ENCODE peak calls at places on chromosomes 6 and 20, in five cellular contexts. G, X, P, A and T are unnamed samples.

GRCh38 chr6:88059221-88059620 is 11.6 kb downstream of the SPACA1 start:
- DNase-seq in G (no peak), X (no peak), P (no peak), A (no peak), T (no peak)

GRCh38 chr6:20661721-20662120 is 127.5 kb downstream of the CDKAL1 start:
- DNase-seq in G (no peak), X (no peak), P (no peak), A (no peak), T (no peak)

GRCh38 chr6:85864453-85865401 is 222.0 kb upstream of the SYNCRIP start:
- DNase-seq in G (no peak), X (no peak), P (no peak), A (no peak), T (no peak)

GRCh38 chr20:59820204-59821041 is 113.0 kb downstream of the SYCP2 start:
- DNase-seq in G (no peak), X (peak; percentile 54), P (no peak), A (no peak), T (peak; percentile 29)

GRCh38 chr6:144033816-144034540 is 25.9 kb upstream of the PLAGL1 start:
- DNase-seq in G (no peak), X (no peak), P (no peak), A (no peak), T (no peak)

GRCh38 chr20:62269871-62270270 is 31.6 kb downstream of the OSBPL2 start:
- DNase-seq in G (no peak), X (peak; percentile 86), P (no peak), A (no peak), T (no peak)

GRCh38 chr6:130322673-130323268 is 43.0 kb upstream of the TMEM200A start:
- DNase-seq in G (peak; percentile 57), X (peak; percentile 48), P (peak; percentile 46), A (no peak), T (no peak)

GRCh38 chr6:7900621-7901020 is 10.0 kb downstream of the TXNDC5 start:
- DNase-seq in G (no peak), X (no peak), P (no peak), A (no peak), T (no peak)

GRCh38 chr6:54916858-54917257 is 70.3 kb downstream of the FAM83B start:
- DNase-seq in G (no peak), X (no peak), P (no peak), A (no peak), T (no peak)

GRCh38 chr20:4883546-4883945 is 117.8 kb downstream of the SLC23A2 start:
- DNase-seq in G (no peak), X (no peak), P (no peak), A (no peak), T (no peak)

GRCh38 chr6:11604215-11604614 is 66.7 kb downstream of the TMEM170B start:
- DNase-seq in G (no peak), X (no peak), P (no peak), A (no peak), T (no peak)

GRCh38 chr6:45423111-45423900 is 45.6 kb upstream of the SUPT3H start:
- DNase-seq in G (no peak), X (peak; percentile 65), P (no peak), A (peak; percentile 63), T (peak; percentile 89)

GRCh38 chr6:45422541-45423110 is 44.9 kb upstream of the SUPT3H start:
- DNase-seq in G (peak; percentile 56), X (peak; percentile 62), P (peak; percentile 70), A (peak; percentile 61), T (peak; percentile 90)

GRCh38 chr6:45420083-45420908 is 42.6 kb upstream of the SUPT3H start:
- DNase-seq in G (peak; percentile 60), X (peak; percentile 36), P (peak; percentile 57), A (peak; percentile 47), T (peak; percentile 33)

GRCh38 chr6:45420909-45421699 is 43.4 kb upstream of the SUPT3H start:
- DNase-seq in G (no peak), X (no peak), P (no peak), A (no peak), T (no peak)

DNA sequence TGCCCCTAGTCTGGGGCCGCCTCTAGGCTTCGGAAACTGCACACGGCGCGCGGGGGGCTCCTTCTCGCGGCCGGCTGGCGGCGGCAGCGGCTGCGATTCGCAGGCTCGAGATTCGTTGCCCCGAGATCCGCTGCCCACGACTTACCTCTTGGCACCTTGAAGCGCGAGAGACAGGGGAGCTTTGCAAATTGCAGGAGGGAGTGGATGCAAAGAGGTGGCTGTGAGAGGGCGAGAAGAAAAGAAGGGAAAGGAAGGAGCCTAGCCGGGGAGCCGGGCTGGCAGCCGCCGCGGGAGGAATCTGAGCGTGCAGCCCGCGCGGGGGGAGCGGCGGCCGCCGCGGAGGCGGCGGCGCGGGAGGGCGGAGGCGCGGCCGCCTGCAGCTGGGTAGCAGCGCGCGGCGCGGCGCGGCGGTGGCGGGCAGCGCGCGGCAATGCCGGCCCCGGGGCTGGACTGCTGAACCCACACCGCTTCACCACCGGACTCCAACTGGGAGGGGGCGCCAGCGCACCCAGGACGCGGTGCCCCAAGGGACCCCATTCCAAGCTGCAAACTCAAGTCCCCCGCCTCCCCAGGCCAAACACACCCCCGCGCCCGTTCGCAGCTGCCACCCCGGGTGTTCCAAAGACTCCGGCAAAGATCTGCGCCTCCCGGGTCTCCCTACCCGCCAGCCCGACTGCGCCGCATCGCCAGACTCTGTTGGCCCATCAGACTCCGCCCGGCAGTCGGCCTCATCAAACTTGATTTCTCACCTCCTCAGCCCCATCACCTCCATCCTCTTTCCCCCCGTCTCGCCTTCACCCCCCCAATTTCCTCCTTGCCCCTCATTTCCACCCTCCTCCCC is 44.2 kb upstream of the SUPT3H start:
- DNase-seq in G (peak; percentile 71), X (peak; percentile 73), P (peak; percentile 50), A (peak; percentile 68), T (peak; percentile 92)
- H3K27me3 ChIP-seq in G (no peaks in the 10 kb centered on the region), X (no peaks in the 10 kb centered on the region), P (peaks cover 7% of the 10 kb centered on the region), A (peaks cover 41% of the 10 kb centered on the region), T (no peaks in the 10 kb centered on the region)

DNA sequence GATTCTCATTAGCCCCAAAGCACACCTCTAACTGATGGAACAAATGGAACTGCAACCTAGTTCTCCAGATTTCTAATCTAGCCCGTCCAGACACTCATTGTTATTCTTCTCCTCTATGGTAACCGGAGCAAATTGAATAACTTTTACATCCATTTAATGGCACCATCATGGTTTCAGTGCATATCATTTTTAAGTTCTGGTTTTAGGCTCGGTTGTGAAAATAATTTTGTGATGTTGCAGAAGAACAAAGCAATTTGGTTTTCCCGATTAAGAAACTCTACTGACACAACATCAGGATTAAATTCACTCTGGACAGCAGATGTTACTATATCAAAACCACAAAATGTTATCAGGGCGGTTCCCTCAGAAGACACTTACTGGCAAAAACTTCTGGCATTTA is 42.5 kb upstream of the HBS1L start:
- DNase-seq in G (no peak), X (no peak), P (no peak), A (no peak), T (no peak)
- H3K4me1 ChIP-seq in G (peaks cover 36% of the 10 kb centered on the region), X (no peaks in the 10 kb centered on the region), P (peaks cover 33% of the 10 kb centered on the region), A (no peaks in the 10 kb centered on the region), T (no peaks in the 10 kb centered on the region)

DNA sequence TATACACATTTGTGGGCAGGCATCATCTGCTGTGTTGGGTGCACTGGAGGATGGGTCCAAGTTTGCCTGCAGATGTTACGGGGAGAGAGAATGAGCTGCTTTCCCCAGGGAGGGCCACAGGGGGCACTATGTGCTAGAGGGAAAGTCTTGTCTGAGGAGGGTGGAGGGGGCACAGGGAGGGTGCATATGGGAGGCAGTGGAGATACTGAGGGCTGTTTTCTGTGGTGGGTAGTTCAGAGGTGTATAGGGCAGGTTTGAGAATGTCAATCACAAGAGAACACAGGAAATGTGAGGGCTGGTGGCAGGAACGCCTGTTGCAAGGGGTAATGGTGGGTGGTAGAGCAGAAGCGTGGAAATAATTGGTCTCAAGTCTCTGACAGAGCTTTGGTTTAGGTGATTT is 7.7 kb upstream of the PTPRA start:
- DNase-seq in G (peak; percentile 58), X (no peak), P (peak; percentile 63), A (no peak), T (no peak)
- H3K27me3 ChIP-seq in G (no peaks in the 10 kb centered on the region), X (no peaks in the 10 kb centered on the region), P (no peaks in the 10 kb centered on the region), A (no peaks in the 10 kb centered on the region), T (no peaks in the 10 kb centered on the region)

DNA sequence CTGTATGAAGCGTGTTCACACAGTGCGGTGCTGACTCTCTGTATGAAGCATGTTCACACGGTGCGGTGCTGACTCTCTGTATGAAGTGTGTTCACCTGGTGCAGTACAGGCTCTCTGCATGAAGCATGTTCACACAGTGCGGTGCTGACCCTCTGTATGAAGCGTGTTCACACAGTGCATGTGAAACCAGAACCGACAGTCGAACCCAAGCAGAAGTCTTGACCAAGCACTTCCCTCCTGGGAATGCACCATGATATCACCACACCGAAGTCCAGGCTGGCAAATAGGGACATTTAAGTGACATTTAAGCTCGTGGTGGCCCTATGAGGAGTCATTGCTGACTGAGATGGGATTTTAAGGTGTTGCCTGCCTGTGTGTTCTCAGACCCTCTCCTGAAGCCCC is 11.3 kb upstream of the SERPINB1 start:
- DNase-seq in G (no peak), X (no peak), P (no peak), A (no peak), T (no peak)
- H3K4me1 ChIP-seq in G (peaks cover 59% of the 10 kb centered on the region), X (peaks cover 8% of the 10 kb centered on the region), P (peaks cover 63% of the 10 kb centered on the region), A (peaks cover 68% of the 10 kb centered on the region), T (peaks cover 58% of the 10 kb centered on the region)

DNA sequence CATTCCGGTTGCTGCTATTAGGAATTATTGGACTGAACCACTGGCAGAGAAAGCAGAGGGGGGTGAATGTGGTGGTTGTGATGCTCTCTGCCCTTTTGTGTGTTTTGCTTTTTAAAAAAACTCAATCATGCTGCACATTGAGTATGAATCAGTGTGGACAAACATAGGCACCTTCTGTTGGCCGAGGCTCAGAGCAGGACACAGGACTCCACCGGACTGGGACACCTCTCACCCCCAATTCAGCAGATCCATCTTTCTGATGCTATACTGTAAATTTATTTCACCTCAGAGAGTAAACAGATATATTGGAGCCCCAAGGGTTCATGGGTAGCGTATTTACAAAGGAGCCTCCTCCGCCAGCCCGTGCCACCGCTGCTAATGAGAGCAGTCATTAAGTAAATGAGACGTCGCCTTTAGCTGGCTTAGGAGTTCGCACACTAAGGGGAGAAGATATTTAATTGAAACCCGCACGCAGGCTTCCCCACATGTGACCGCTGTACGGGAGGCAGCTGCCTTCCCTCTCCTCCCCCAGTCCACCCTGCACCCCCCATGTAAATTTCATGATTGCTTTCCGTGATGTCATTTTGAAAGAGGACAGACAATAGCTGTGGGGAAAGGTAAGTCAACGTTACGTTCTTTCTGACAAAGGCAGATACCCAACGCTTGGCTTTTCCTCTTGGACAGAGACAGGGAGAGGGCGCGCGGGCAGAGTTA is at the start of gene MYT1:
- DNase-seq in G (no peak), X (no peak), P (no peak), A (no peak), T (no peak)
- H3K27me3 ChIP-seq in G (peaks cover 11% of the 10 kb centered on the region), X (no peaks in the 10 kb centered on the region), P (peaks cover 42% of the 10 kb centered on the region), A (peaks cover 74% of the 10 kb centered on the region), T (peaks cover 11% of the 10 kb centered on the region)

GRCh38 chr6:43274127-43274915 is 23.7 kb upstream of the SLC22A7 start:
- DNase-seq in G (no peak), X (no peak), P (no peak), A (no peak), T (no peak)

GRCh38 chr6:43273707-43274106 is 24.4 kb upstream of the SLC22A7 start:
- DNase-seq in G (no peak), X (no peak), P (no peak), A (no peak), T (no peak)

GRCh38 chr6:43269273-43270007 is 26.2 kb downstream of the TTBK1 start:
- DNase-seq in G (peak; percentile 44), X (no peak), P (peak; percentile 26), A (no peak), T (no peak)

GRCh38 chr6:43271103-43271815 is 26.8 kb upstream of the SLC22A7 start:
- DNase-seq in G (no peak), X (no peak), P (no peak), A (no peak), T (no peak)

DNA sequence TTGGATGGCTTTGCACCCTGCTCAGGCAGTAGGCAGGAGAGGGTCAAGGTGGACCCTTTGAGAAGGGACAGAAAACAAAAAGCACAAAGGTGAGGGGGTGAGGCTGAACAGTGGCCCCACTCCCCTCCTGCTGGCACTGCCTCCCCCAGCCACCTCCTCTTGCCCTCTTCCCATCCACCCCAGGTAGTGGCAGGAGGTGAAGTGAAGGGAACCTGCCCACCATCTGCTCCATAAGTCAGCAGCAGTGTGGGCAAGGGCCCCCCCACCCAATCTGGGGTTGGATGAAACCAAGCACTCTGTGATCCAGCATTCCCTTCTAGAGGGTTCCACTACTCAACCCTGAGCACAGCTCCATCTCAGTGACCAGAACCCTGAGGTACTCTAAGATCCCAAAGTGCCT is 26.1 kb upstream of the SLC22A7 start:
- DNase-seq in G (no peak), X (no peak), P (no peak), A (no peak), T (no peak)
- H3K4me1 ChIP-seq in G (peaks cover 18% of the 10 kb centered on the region), X (peaks cover 5% of the 10 kb centered on the region), P (peaks cover 16% of the 10 kb centered on the region), A (peaks cover 29% of the 10 kb centered on the region), T (peaks cover 32% of the 10 kb centered on the region)